ENCODE peak calls at places on chromosomes 13 and 19, in seven cellular contexts. U, N, D, L, W, O and Q are unnamed samples.

GRCh38 chr13:48783831-48784230 is 130.1 kb downstream of the CYSLTR2 start:
- DNase-seq in U (no peak), N (no peak), D (no peak), L (no peak), W (no peak), O (no peak), Q (no peak)

GRCh38 chr19:27974082-27974513 is 1238.9 kb downstream of the UQCRFS1 start:
- DNase-seq in U (peak), N (peak), D (no peak), L (no peak), W (no peak), O (no peak), Q (no peak)

GRCh38 chr19:40279120-40279551 is 6.0 kb downstream of the AKT2 start:
- DNase-seq in U (no peak), N (no peak), D (no peak), L (no peak), W (peak), O (no peak), Q (no peak)

GRCh38 chr13:23432589-23432988 is 913 bp downstream of the SACS start:
- DNase-seq in U (peak), N (no peak), D (no peak), L (no peak), W (no peak), O (no peak), Q (no peak)

GRCh38 chr13:109569938-109570711 is 216.3 kb downstream of the IRS2 start:
- DNase-seq in U (no peak), N (no peak), D (no peak), L (no peak), W (no peak), O (peak), Q (no peak)

GRCh38 chr13:89748716-89749115 is 1598.8 kb upstream of the MIR17HG start:
- DNase-seq in U (no peak), N (no peak), D (no peak), L (no peak), W (no peak), O (no peak), Q (no peak)

GRCh38 chr13:42477588-42478190 is 96.3 kb upstream of the TNFSF11 start:
- DNase-seq in U (no peak), N (no peak), D (no peak), L (no peak), W (no peak), O (no peak), Q (no peak)

GRCh38 chr13:64546371-64546770 is 2683.8 kb downstream of the PCDH9 start:
- DNase-seq in U (no peak), N (no peak), D (no peak), L (no peak), W (no peak), O (no peak), Q (no peak)

GRCh38 chr13:98523455-98524102 is 53.3 kb downstream of the STK24 start:
- DNase-seq in U (no peak), N (no peak), D (no peak), L (no peak), W (no peak), O (no peak), Q (no peak)

GRCh38 chr13:32737111-32737571 is 150.9 kb downstream of the PDS5B start:
- DNase-seq in U (no peak), N (no peak), D (no peak), L (no peak), W (no peak), O (no peak), Q (no peak)

GRCh38 chr19:2371656-2372055 is 11.6 kb downstream of the TMPRSS9 start:
- DNase-seq in U (no peak), N (no peak), D (peak), L (no peak), W (no peak), O (no peak), Q (no peak)

GRCh38 chr19:29941828-29942403 is at the start of gene URI1:
- DNase-seq in U (peak), N (peak), D (peak), L (peak), W (peak), O (peak), Q (no peak)

GRCh38 chr19:46603752-46604241 is 2.7 kb downstream of the CALM3 start:
- DNase-seq in U (no peak), N (no peak), D (no peak), L (no peak), W (peak), O (no peak), Q (no peak)

GRCh38 chr19:1247747-1248453 is 483 bp upstream of the MIDN start:
- DNase-seq in U (peak), N (no peak), D (peak), L (no peak), W (peak), O (peak), Q (no peak)

GRCh38 chr19:45184115-45184514 is 5.5 kb downstream of the BLOC1S3 start:
- DNase-seq in U (no peak), N (no peak), D (no peak), L (no peak), W (no peak), O (no peak), Q (no peak)

GRCh38 chr13:78742659-78743058 is 83.7 kb upstream of the OBI1 start:
- DNase-seq in U (no peak), N (no peak), D (no peak), L (no peak), W (no peak), O (no peak), Q (no peak)

GRCh38 chr19:12331211-12331941 is 2.1 kb downstream of the ZNF563 start:
- DNase-seq in U (no peak), N (no peak), D (no peak), L (no peak), W (no peak), O (no peak), Q (no peak)